ENCODE peak calls at places on chromosomes 11 and 22, in five cellular contexts. B, C, V, X and Z are unnamed samples.

GRCh38 chr11:112780351-112781043 is 180.7 kb upstream of the NCAM1 start:
- DNase-seq in C (no peak), V (no peak), X (no peak), B (no peak), Z (no peak)

GRCh38 chr11:100970273-100971164 is 159.1 kb downstream of the PGR start:
- DNase-seq in X (no peak), C (no peak), V (no peak), B (no peak), Z (no peak)

GRCh38 chr11:35487532-35488078 is 37.8 kb downstream of the PAMR1 start:
- DNase-seq in B (no peak), X (no peak), V (peak), C (peak), Z (peak)

GRCh38 chr22:37742374-37743092 is 45.7 kb downstream of the TRIOBP start:
- DNase-seq in B (no peak), V (no peak), C (peak), X (peak), Z (peak)

GRCh38 chr11:76215946-76216345 is 9.6 kb upstream of the WNT11 start:
- DNase-seq in B (no peak), C (peak), X (no peak), V (no peak), Z (peak)

GRCh38 chr22:37009490-37009889 is 9.8 kb downstream of the TST start:
- DNase-seq in V (no peak), B (no peak), X (no peak), C (no peak), Z (no peak)

GRCh38 chr11:61999141-61999975 is 31.9 kb upstream of the FTH1 start:
- DNase-seq in C (no peak), V (no peak), B (no peak), X (peak), Z (no peak)

GRCh38 chr11:44072757-44073658 is 6.9 kb downstream of the ACCS start:
- DNase-seq in X (no peak), C (no peak), V (no peak), B (no peak), Z (no peak)

GRCh38 chr22:36330655-36331305 is 57.0 kb downstream of the MYH9 start:
- DNase-seq in C (peak), V (no peak), X (peak), B (no peak), Z (peak)

GRCh38 chr11:43574949-43575915 is 105.3 kb upstream of the HSD17B12 start:
- DNase-seq in C (peak), V (peak), X (no peak), B (no peak), Z (peak)

GRCh38 chr22:38317237-38317994 is at the start of gene CSNK1E:
- DNase-seq in B (no peak), V (peak), C (peak), X (peak), Z (no peak)

GRCh38 chr11:65862191-65862735 is 2.0 kb downstream of the MUS81 start:
- DNase-seq in C (no peak), V (no peak), X (no peak), B (no peak), Z (no peak)

GRCh38 chr11:85779956-85780640 is 30.8 kb downstream of the SYTL2 start:
- DNase-seq in C (no peak), X (no peak), B (no peak), V (no peak), Z (peak)

GRCh38 chr11:7690648-7691047 is 15.6 kb downstream of the OVCH2 start:
- DNase-seq in X (no peak), C (no peak), V (no peak), B (no peak), Z (no peak)
- TF ChIP-seq CTCF in X (no peak), C (no peak), V (no peak), B (no peak), Z (no peak)

DNA sequence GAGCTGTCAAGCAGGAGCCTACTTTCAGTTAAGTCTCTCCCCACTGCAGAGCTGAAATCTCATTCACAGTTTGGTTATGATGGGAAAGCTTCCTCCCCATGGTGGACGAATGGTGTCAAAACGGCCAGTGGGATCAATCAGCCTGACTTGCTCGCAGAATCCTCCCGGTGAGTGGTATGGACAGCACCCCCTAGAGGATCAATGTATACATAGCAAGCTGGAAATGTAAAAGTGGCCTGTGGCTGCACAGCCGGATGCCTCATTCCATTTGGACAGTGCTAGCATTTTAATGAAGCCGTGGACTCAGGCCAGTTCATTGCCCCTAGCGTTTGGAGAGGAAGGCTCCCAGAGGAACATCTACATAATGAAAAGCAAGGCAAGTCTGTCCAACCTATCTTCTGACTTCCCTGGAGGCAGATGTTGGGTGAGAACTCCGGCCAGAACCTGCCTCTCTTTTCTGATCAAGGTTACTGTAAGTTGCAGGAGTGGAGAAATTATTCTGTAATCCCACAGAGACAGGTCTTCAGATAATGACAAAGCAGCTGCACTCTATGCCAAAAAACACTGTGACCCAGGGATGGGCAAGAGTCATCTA is 942.3 kb downstream of the NTM start:
- DNase-seq in X (peak), B (no peak), C (peak), V (peak), Z (peak)
- TF ChIP-seq CTCF in X (peak), B (no peak), C (peak), V (peak), Z (peak)

GRCh38 chr11:8232414-8232813 is 31.3 kb downstream of the LMO1 start:
- DNase-seq in C (no peak), V (no peak), B (no peak), X (no peak), Z (no peak)

GRCh38 chr11:8229299-8230177 is 34.1 kb downstream of the LMO1 start:
- DNase-seq in V (no peak), B (no peak), X (no peak), C (no peak), Z (no peak)

GRCh38 chr11:8231979-8232378 is 31.7 kb downstream of the LMO1 start:
- DNase-seq in C (no peak), X (no peak), B (no peak), V (no peak), Z (no peak)

GRCh38 chr11:8230921-8231847 is 32.5 kb downstream of the LMO1 start:
- DNase-seq in X (no peak), V (no peak), C (no peak), B (no peak), Z (no peak)

GRCh38 chr11:8230178-8230859 is 33.4 kb downstream of the LMO1 start:
- DNase-seq in X (no peak), V (no peak), C (no peak), B (no peak), Z (no peak)
- TF ChIP-seq CTCF in X (no peak), V (no peak), C (no peak), B (no peak), Z (peak)

GRCh38 chr11:29452131-29452530 is 564.7 kb downstream of the KCNA4 start:
- DNase-seq in V (no peak), B (no peak), X (no peak), C (peak), Z (peak)

GRCh38 chr11:29446132-29446531 is 570.7 kb downstream of the KCNA4 start:
- DNase-seq in X (no peak), B (no peak), V (no peak), C (no peak), Z (no peak)

GRCh38 chr11:29447821-29448220 is 569.0 kb downstream of the KCNA4 start:
- DNase-seq in V (no peak), C (no peak), B (no peak), X (no peak), Z (no peak)

GRCh38 chr11:29449280-29450074 is 567.4 kb downstream of the KCNA4 start:
- DNase-seq in B (no peak), C (no peak), V (no peak), X (no peak), Z (no peak)

GRCh38 chr11:29448246-29448877 is 568.5 kb downstream of the KCNA4 start:
- DNase-seq in X (peak), B (no peak), C (peak), V (peak), Z (peak)
- TF ChIP-seq CTCF in X (peak), B (no peak), C (peak), V (peak), Z (peak)

DNA sequence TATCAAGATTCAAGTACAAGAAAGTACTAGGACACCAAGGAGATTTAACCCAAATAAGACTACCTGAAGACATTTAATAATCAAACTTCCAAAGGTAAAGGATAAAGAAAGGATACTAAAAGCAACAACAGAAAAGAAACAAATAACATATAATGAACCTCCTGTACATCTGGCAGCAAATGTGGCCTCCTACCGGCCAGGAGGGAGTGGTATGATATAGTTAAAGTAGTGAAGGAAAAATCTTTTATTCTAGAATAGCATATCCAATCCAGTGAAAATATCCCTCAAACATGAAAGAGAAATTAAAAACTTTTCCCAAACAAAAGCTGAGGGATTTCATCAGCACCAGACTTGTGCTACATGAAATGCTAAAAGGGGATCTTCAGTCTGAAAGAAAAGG is 104.7 kb upstream of the GUCY1A2 start:
- DNase-seq in C (no peak), V (no peak), B (no peak), X (no peak), Z (no peak)
- TF ChIP-seq CTCF in C (peak), V (no peak), B (no peak), X (no peak), Z (no peak)

GRCh38 chr22:45162531-45162930 is 1.2 kb upstream of the NUP50 start:
- DNase-seq in V (no peak), B (no peak), C (no peak), X (no peak), Z (no peak)

GRCh38 chr22:45163074-45163416 is 680 bp upstream of the NUP50 start:
- DNase-seq in X (peak), V (no peak), B (no peak), C (no peak), Z (peak)

GRCh38 chr22:45166935-45167334 is 3.2 kb downstream of the NUP50 start:
- DNase-seq in X (peak), B (no peak), V (no peak), C (no peak), Z (no peak)

GRCh38 chr22:45164217-45165123 is 745 bp downstream of the NUP50 start:
- DNase-seq in C (no peak), X (no peak), V (peak), B (no peak), Z (no peak)

DNA sequence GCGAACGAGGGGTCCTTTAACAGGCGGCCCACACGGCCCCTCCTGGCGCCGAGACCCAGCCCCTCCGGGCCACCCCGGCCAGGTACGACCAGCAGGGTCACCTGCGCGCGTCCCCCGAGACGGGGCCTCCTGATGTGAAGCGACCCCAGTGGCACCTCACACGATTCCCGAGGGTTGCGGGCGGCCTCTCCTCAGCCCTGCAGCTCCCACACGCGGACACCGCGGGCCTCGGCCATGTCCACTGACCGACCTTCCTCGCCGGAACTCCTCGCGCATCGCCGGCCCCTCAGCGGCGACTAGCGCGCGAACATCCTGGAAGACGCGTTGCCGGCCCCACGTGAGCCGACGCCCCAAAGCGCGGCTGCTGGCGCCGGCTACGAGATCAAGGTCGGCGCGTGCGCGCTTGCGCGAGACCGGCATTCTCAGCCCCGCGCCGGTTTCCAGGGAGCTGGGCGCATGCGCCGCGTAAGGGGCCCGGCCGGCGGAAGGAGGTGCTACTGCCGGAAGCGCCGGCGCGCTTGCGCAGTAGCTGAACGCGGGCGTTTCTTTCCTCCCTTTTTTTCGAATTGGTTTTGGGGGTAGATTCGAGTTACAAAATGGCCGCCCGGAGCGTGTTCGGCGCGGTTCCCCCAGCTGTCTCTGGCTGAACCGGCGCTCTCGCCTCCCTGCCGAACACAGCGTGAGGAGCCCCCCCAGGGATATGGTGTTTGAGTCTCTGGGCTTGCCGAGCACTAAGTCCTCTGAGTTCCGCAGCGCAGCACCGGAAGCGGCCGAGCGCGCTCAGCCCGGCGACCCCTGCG is at the start of gene NUP50:
- DNase-seq in X (peak), V (peak), C (peak), B (peak), Z (peak)
- TF ChIP-seq CTCF in X (no peak), V (no peak), C (peak), B (no peak), Z (no peak)

GRCh38 chr11:6269994-6270393 is 10.4 kb downstream of the CCKBR start:
- DNase-seq in B (no peak), X (no peak), V (peak), C (no peak), Z (no peak)
- TF ChIP-seq CTCF in B (no peak), X (no peak), V (peak), C (peak), Z (no peak)

GRCh38 chr11:78150754-78151153 is 11.3 kb upstream of the ALG8 start:
- DNase-seq in C (no peak), V (no peak), B (no peak), X (no peak), Z (no peak)

GRCh38 chr11:78151804-78152203 is 12.4 kb upstream of the ALG8 start:
- DNase-seq in B (no peak), X (no peak), V (no peak), C (no peak), Z (no peak)

GRCh38 chr11:78150346-78150745 is 10.9 kb upstream of the ALG8 start:
- DNase-seq in V (no peak), B (no peak), X (no peak), C (no peak), Z (no peak)

GRCh38 chr11:78147807-78148206 is 8.4 kb upstream of the ALG8 start:
- DNase-seq in B (no peak), C (no peak), X (no peak), V (no peak), Z (no peak)

GRCh38 chr11:78149646-78150045 is 10.2 kb upstream of the ALG8 start:
- DNase-seq in V (no peak), X (no peak), C (peak), B (no peak), Z (peak)
- TF ChIP-seq CTCF in V (no peak), X (no peak), C (peak), B (no peak), Z (peak)